ENCODE peak calls at places on chromosomes 2 and 18, in five cellular contexts. K, F, C, T and Z are unnamed samples.

GRCh38 chr2:181077128-181077709 is 96.8 kb downstream of the UBE2E3 start:
- DNase-seq in K (peak; percentile 66), F (peak; percentile 22), C (peak; percentile 22), T (no peak), Z (no peak)

GRCh38 chr2:108907822-108908716 is 81.0 kb downstream of the EDAR start:
- DNase-seq in K (no peak), F (no peak), C (no peak), T (no peak), Z (no peak)

GRCh38 chr2:180040146-180040925 is 33.2 kb upstream of the CWC22 start:
- DNase-seq in K (peak; percentile 99), F (peak; percentile 98), C (no peak), T (no peak), Z (peak; percentile 91)

GRCh38 chr2:151611351-151611750 is 122.9 kb downstream of the NEB start:
- DNase-seq in K (no peak), F (no peak), C (no peak), T (no peak), Z (no peak)

GRCh38 chr2:106869512-106870276 is 16.3 kb downstream of the ST6GAL2 start:
- DNase-seq in K (no peak), F (no peak), C (no peak), T (no peak), Z (no peak)

GRCh38 chr2:203744091-203744490 is 37.7 kb downstream of the CD28 start:
- DNase-seq in K (no peak), F (no peak), C (no peak), T (no peak), Z (no peak)

GRCh38 chr2:239040152-239040761 is 192.4 kb downstream of the TWIST2 start:
- DNase-seq in K (no peak), F (no peak), C (no peak), T (no peak), Z (no peak)

GRCh38 chr2:142742301-142743214 is 134.9 kb upstream of the KYNU start:
- DNase-seq in K (peak; percentile 44), F (no peak), C (no peak), T (no peak), Z (no peak)

GRCh38 chr2:145572238-145572637 is 1052.3 kb upstream of the ZEB2 start:
- DNase-seq in K (no peak), F (no peak), C (no peak), T (no peak), Z (no peak)

GRCh38 chr18:12246849-12247808 is 7.0 kb upstream of the CIDEA start:
- DNase-seq in K (peak; percentile 25), F (no peak), C (no peak), T (no peak), Z (no peak)
- TF ChIP-seq CTCF in K (peak; percentile 35), F (peak; percentile 46), C (no peak), T (no peak), Z (peak; percentile 12)

DNA sequence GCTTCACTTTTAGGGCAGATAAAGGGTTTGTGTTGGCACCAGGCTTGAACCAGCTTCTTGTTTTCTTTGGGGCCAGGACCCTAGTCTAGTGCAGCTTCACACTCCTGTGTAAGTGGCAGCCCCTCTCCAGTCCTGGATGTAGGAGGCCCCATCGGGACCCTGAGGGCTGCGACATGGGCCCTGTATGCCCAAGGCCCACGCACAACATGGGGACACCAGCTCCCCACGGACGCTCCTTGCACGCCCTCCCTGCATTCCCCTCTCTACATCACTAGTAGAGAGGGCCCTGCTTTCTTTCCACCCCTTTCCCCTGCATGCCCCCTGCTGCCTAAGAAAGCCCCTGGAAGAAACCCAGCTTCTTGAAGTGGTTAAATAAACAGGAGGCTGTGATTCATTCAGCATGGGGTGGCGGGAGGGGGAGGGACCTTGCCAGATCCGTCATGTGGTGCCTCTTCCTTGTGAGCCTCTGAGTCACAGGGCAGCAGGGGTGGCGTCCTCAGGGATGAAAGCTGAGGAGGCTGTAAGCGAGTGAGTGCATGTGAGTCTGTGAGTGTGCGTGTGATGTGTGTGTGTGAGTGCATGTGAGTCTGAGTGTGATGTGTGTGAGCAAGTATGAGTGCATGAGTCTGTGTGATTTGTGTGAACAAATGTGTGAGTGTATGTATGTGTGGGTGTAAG is 42.5 kb downstream of the COPS8 start:
- DNase-seq in K (peak; percentile 100), F (peak; percentile 99), C (peak; percentile 89), T (peak; percentile 96), Z (peak; percentile 94)
- TF ChIP-seq CTCF in K (peak; percentile 38), F (no peak), C (no peak), T (no peak), Z (peak; percentile 21)

GRCh38 chr2:2743164-2743571 is 412.1 kb upstream of the MYT1L start:
- DNase-seq in K (no peak), F (peak; percentile 23), C (no peak), T (peak; percentile 69), Z (no peak)

GRCh38 chr2:2742745-2743144 is 411.7 kb upstream of the MYT1L start:
- DNase-seq in K (no peak), F (no peak), C (no peak), T (no peak), Z (no peak)

GRCh38 chr2:2738276-2738675 is 407.2 kb upstream of the MYT1L start:
- DNase-seq in K (no peak), F (no peak), C (no peak), T (no peak), Z (no peak)

GRCh38 chr2:2740238-2740775 is 409.2 kb upstream of the MYT1L start:
- DNase-seq in K (no peak), F (no peak), C (no peak), T (no peak), Z (no peak)

DNA sequence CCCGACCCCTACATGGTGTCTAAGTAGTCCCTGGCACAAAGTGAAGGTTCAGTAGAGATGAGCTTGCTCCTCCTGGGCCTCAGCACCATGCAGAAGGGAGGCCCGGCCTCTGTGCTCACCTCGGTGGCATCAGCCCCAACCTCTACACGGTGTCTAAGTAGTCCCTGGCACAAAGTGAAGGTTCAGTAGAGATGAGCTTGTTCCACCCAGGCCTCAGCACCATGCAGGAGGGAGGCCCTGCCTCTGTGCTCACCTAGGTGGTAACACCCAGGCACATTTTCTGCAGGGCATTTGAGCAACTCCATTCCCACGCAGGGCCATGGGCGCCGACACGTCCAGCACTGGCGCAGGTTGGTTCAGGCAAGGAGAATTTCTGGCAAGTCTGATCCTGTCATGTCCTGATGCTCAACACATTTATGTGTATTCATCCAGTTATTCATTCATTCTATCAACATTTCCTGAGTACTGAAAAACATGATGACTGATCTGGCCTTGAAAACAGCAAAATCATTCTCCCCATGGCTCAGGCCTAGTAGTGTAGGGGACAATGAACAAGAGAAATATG is 408.2 kb upstream of the MYT1L start:
- DNase-seq in K (no peak), F (no peak), C (no peak), T (peak; percentile 74), Z (no peak)
- TF ChIP-seq CTCF in K (no peak), F (no peak), C (no peak), T (no peak), Z (no peak)

GRCh38 chr2:10520154-10520553 is 72.0 kb upstream of the ODC1 start:
- DNase-seq in K (no peak), F (no peak), C (no peak), T (no peak), Z (no peak)
- TF ChIP-seq CTCF in K (no peak), F (peak; percentile 10), C (no peak), T (no peak), Z (no peak)

DNA sequence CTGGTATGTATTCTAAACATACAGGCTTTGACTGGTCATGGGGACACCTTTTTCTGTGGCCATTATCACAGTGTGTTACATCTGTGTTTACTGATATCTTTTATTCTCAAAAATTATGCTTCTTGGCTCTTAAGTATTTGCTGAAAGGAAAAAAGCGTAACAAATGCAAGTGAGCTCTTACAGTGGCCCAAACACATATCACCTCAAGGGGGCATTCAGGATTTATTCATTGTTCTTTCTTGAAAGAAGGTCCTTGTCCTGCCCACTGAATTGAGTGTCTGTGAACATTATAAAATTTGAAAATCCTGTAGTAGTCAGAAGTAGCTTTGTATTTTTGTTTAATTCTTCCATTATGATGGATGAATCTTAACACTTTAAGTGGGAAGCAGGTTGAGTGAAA is 454.5 kb downstream of the XIRP2 start:
- DNase-seq in K (peak; percentile 36), F (no peak), C (no peak), T (no peak), Z (no peak)
- TF ChIP-seq CTCF in K (peak; percentile 31), F (peak; percentile 35), C (peak; percentile 25), T (no peak), Z (no peak)

GRCh38 chr2:58448065-58448507 is 207.0 kb upstream of the FANCL start:
- DNase-seq in K (peak; percentile 73), F (peak; percentile 62), C (peak; percentile 72), T (no peak), Z (peak; percentile 10)
- TF ChIP-seq CTCF in K (peak; percentile 78), F (peak; percentile 72), C (peak; percentile 86), T (no peak), Z (peak; percentile 58)

DNA sequence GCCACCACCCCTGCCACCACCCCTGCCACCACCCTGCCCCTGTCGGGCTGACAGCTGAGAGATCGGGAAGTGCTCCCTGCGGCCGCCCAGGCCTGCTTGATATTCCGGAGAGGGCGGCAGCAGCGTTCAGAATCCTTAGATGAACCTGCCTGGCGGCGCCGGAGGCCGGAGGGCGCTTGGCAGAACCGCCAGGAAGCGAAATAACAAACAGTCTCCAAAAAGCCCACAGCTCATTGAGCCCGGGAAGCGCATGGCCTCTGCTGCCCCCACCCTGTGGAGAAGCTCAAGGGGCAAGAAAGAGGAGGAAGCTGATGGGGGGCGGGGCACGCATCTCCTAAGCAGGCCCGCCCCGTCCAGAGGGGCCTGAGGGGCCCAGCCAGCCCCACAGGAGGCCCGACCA is 92.2 kb upstream of the MBOAT2 start:
- DNase-seq in K (peak; percentile 74), F (no peak), C (no peak), T (no peak), Z (no peak)
- TF ChIP-seq CTCF in K (peak; percentile 29), F (no peak), C (no peak), T (no peak), Z (peak; percentile 28)

GRCh38 chr2:183608747-183609146 is 484.5 kb downstream of the NUP35 start:
- DNase-seq in K (no peak), F (no peak), C (no peak), T (no peak), Z (no peak)
- TF ChIP-seq CTCF in K (no peak), F (no peak), C (no peak), T (no peak), Z (no peak)